ENCODE peak calls at places on chromosomes 4 and X, in five cellular contexts. One of them, this sample, is unnamed.

GRCh38 chr4:94927696-94928095 is 169.9 kb downstream of the BMPR1B start:
- DNase-seq in CD8-positive, alpha-beta memory T cell: no peak
- DNase-seq in GM23248: no peak
- DNase-seq in left ventricle myocardium inferior: no peak
- DNase-seq in esophagus muscularis mucosa: no peak
- DNase-seq in this sample: no peak

GRCh38 chr4:77449996-77450395 is 155.6 kb upstream of the CXCL13 start:
- DNase-seq in GM23248: peak; percentile 11
- DNase-seq in CD8-positive, alpha-beta memory T cell: no peak
- DNase-seq in left ventricle myocardium inferior: no peak
- DNase-seq in esophagus muscularis mucosa: no peak
- DNase-seq in this sample: peak; percentile 54

GRCh38 chr4:65737672-65738071 is 67.4 kb upstream of the EPHA5 start:
- DNase-seq in esophagus muscularis mucosa: no peak
- DNase-seq in GM23248: no peak
- DNase-seq in left ventricle myocardium inferior: no peak
- DNase-seq in CD8-positive, alpha-beta memory T cell: no peak
- DNase-seq in this sample: peak; percentile 1

GRCh38 chrX:134374294-134374693 is 85.7 kb upstream of the HPRT1 start:
- DNase-seq in CD8-positive, alpha-beta memory T cell: no peak
- DNase-seq in left ventricle myocardium inferior: no peak
- DNase-seq in GM23248: peak; percentile 33
- DNase-seq in esophagus muscularis mucosa: no peak
- DNase-seq in this sample: peak; percentile 4

GRCh38 chrX:19514791-19515614 is at the start of gene MAP3K15:
- DNase-seq in CD8-positive, alpha-beta memory T cell: no peak
- DNase-seq in GM23248: peak; percentile 35
- DNase-seq in esophagus muscularis mucosa: no peak
- DNase-seq in left ventricle myocardium inferior: peak; percentile 14
- DNase-seq in this sample: peak; percentile 8

GRCh38 chr4:147831452-147832192 is 99.7 kb downstream of the ARHGAP10 start:
- DNase-seq in CD8-positive, alpha-beta memory T cell: no peak
- DNase-seq in esophagus muscularis mucosa: no peak
- DNase-seq in GM23248: peak; percentile 95
- DNase-seq in left ventricle myocardium inferior: no peak
- DNase-seq in this sample: peak; percentile 76

GRCh38 chr4:140237616-140238352 is 83.8 kb upstream of the MAML3 start:
- DNase-seq in esophagus muscularis mucosa: no peak
- DNase-seq in CD8-positive, alpha-beta memory T cell: no peak
- DNase-seq in left ventricle myocardium inferior: peak; percentile 79
- DNase-seq in GM23248: peak; percentile 95
- DNase-seq in this sample: peak; percentile 98

GRCh38 chr4:88012652-88013051 is 5.2 kb downstream of the PKD2 start:
- DNase-seq in CD8-positive, alpha-beta memory T cell: no peak
- DNase-seq in esophagus muscularis mucosa: no peak
- DNase-seq in left ventricle myocardium inferior: no peak
- DNase-seq in GM23248: no peak
- DNase-seq in this sample: no peak

GRCh38 chr4:107265859-107266258 is 229.7 kb upstream of the DKK2 start:
- DNase-seq in esophagus muscularis mucosa: no peak
- DNase-seq in left ventricle myocardium inferior: no peak
- DNase-seq in GM23248: no peak
- DNase-seq in CD8-positive, alpha-beta memory T cell: no peak
- DNase-seq in this sample: no peak

GRCh38 chrX:13794417-13794816 is 22.5 kb downstream of the GPM6B start:
- DNase-seq in left ventricle myocardium inferior: no peak
- DNase-seq in CD8-positive, alpha-beta memory T cell: no peak
- DNase-seq in GM23248: no peak
- DNase-seq in esophagus muscularis mucosa: no peak
- DNase-seq in this sample: no peak

GRCh38 chr4:122783301-122784215 is 43.1 kb upstream of the FGF2 start:
- DNase-seq in CD8-positive, alpha-beta memory T cell: no peak
- DNase-seq in esophagus muscularis mucosa: no peak
- DNase-seq in GM23248: peak; percentile 96
- DNase-seq in left ventricle myocardium inferior: peak; percentile 66
- DNase-seq in this sample: peak; percentile 94

DNA sequence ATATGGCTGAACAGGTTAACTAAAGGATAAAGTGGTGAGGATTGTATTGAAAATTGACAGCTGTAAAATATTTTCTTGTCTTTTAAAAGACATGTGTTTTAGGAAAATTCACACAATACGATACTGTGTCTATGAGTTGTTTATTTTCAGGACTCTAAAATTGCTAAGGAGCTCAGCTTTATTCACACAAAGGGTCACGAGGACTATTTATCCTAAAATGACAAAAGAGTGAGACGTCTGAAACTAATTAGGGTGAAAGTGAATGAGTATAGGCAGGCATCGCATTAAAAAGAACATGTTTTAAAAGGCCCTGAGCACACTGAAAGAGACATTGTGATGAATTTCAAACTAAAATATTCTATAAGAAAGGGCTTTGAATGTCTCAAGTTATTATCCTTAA is 304.7 kb downstream of the SH2D1A start:
- DNase-seq in left ventricle myocardium inferior: no peak
- DNase-seq in GM23248: no peak
- DNase-seq in CD8-positive, alpha-beta memory T cell: no peak
- DNase-seq in esophagus muscularis mucosa: no peak
- DNase-seq in this sample: no peak
- H3K27ac ChIP-seq in left ventricle myocardium inferior: no peak overlapping the region
- H3K27ac ChIP-seq in GM23248: no peak overlapping the region
- H3K27ac ChIP-seq in CD8-positive, alpha-beta memory T cell: no peak overlapping the region
- H3K27ac ChIP-seq in esophagus muscularis mucosa: no peak overlapping the region
- H3K27ac ChIP-seq in this sample: no peak overlapping the region

DNA sequence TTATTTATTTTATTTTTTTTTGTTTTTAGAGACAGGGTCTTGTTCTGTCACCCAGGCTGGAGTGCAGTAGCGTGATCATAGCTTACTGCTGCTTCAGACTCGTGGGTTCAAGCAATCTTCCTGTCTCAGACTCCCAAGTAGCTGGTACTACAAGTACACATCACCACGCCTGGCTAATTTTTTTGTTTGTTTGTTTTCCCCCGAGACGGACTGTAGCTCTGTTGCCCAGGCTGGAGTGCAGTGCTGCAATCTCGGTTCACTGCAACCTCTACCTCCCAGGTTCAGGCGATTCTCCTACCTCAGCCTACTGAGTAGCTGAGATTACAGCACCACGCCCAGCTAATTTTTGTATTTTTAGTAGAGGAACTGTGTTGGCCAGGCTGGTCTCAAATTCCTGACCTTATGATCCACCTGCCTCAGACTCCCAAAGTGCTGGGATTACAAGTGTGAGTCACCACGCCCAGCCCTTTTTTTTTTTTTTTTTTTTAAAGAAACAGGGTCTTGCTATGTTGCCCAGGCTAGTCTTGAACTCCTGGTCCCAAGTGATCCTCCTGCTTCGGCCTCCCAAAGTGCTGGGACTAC is 32.2 kb downstream of the COPS4 start:
- DNase-seq in esophagus muscularis mucosa: no peak
- DNase-seq in GM23248: no peak
- DNase-seq in CD8-positive, alpha-beta memory T cell: no peak
- DNase-seq in left ventricle myocardium inferior: no peak
- DNase-seq in this sample: no peak
- H3K36me3 ChIP-seq in esophagus muscularis mucosa: peaks cover 34% of the 10 kb centered on the region
- H3K36me3 ChIP-seq in GM23248: peaks cover 50% of the 10 kb centered on the region
- H3K36me3 ChIP-seq in CD8-positive, alpha-beta memory T cell: peaks cover 32% of the 10 kb centered on the region
- H3K36me3 ChIP-seq in left ventricle myocardium inferior: peaks cover 97% of the 10 kb centered on the region
- H3K36me3 ChIP-seq in this sample: peaks cover 64% of the 10 kb centered on the region

GRCh38 chr4:38804654-38805295 is at the start of gene TLR1:
- DNase-seq in esophagus muscularis mucosa: no peak
- DNase-seq in left ventricle myocardium inferior: no peak
- DNase-seq in CD8-positive, alpha-beta memory T cell: no peak
- DNase-seq in GM23248: peak; percentile 56
- DNase-seq in this sample: peak; percentile 81
- H3K27ac ChIP-seq in esophagus muscularis mucosa: peak within 1 kb of the TSS; percentile 68
- H3K27ac ChIP-seq in left ventricle myocardium inferior: peak within 1 kb of the TSS; percentile 81
- H3K27ac ChIP-seq in CD8-positive, alpha-beta memory T cell: no peak within 1 kb of the TSS
- H3K27ac ChIP-seq in GM23248: no peak within 1 kb of the TSS
- H3K27ac ChIP-seq in this sample: no peak within 1 kb of the TSS

DNA sequence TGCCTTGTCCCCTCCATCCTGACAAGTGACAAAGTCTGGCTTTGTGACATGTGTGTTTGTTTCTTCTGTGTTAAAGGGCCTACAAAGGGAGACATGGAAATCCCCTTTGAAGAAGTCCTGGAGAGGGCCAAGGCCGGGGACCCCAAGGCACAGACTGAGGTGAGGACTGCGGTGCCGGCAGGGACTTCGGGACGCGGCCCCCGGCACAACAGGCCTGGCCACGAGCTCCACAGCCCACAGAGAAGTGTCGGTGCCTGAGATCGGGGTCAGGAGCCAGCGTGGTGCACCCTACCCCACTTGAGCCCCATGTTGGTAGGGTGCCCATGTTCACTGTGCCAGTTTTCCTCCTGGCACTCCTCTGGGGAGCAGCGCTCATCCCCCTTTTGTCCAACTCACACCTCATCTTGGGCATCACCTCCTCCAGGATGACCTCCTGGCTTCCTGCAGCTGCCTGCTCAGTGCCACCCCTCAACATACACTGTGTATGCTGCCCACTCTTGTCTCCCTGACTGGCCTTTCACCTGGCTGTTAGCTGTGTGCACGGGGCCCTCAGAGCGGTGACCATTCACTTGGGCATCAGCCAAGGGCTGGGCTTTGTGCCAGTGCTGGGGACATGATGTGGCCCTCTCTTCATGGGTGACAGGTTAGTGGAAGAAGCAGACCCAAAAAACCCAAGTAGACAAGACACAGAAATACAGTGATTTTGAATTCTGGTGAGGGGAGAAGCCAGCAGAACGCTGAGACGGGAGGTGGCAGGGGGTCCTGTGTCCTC is 17.6 kb downstream of the WFS1 start:
- DNase-seq in GM23248: no peak
- DNase-seq in CD8-positive, alpha-beta memory T cell: no peak
- DNase-seq in left ventricle myocardium inferior: peak; percentile 40
- DNase-seq in esophagus muscularis mucosa: no peak
- DNase-seq in this sample: no peak
- H3K36me3 ChIP-seq in GM23248: no peaks in the 10 kb centered on the region
- H3K36me3 ChIP-seq in CD8-positive, alpha-beta memory T cell: no peaks in the 10 kb centered on the region
- H3K36me3 ChIP-seq in left ventricle myocardium inferior: peaks cover 67% of the 10 kb centered on the region
- H3K36me3 ChIP-seq in esophagus muscularis mucosa: peaks cover 43% of the 10 kb centered on the region
- H3K36me3 ChIP-seq in this sample: peaks cover 6% of the 10 kb centered on the region

DNA sequence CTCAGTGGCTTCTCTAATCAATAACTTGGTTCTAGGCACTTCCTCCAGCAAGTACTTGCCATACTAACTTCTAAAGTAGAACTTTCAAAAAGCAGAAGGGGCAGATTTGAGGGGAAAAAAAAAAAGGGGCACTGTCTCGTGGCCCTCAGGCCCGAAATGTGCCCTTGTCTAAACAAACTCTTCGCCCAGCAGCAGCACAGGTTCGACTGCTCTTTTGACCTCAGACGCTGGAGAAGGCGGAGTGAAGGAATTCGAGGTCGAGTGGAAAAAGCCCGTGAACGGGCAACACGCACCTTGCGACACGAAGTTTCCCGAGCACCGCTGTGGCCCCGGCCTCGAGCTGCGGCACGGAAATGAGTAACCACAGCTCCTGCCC is 729 bp downstream of the GRPEL1 start:
- DNase-seq in left ventricle myocardium inferior: no peak
- DNase-seq in CD8-positive, alpha-beta memory T cell: no peak
- DNase-seq in esophagus muscularis mucosa: no peak
- DNase-seq in GM23248: peak; percentile 85
- DNase-seq in this sample: no peak
- H3K27ac ChIP-seq in left ventricle myocardium inferior: peak overlapping the region; percentile 96
- H3K27ac ChIP-seq in CD8-positive, alpha-beta memory T cell: peak overlapping the region; percentile 87
- H3K27ac ChIP-seq in esophagus muscularis mucosa: peak overlapping the region; percentile 95
- H3K27ac ChIP-seq in GM23248: peak overlapping the region; percentile 67
- H3K27ac ChIP-seq in this sample: peak overlapping the region; percentile 64

GRCh38 chr4:78588894-78589545 is 37.5 kb downstream of the ANXA3 start:
- DNase-seq in CD8-positive, alpha-beta memory T cell: no peak
- DNase-seq in GM23248: no peak
- DNase-seq in esophagus muscularis mucosa: no peak
- DNase-seq in left ventricle myocardium inferior: no peak
- DNase-seq in this sample: no peak
- H3K36me3 ChIP-seq in CD8-positive, alpha-beta memory T cell: no peaks in the 10 kb centered on the region
- H3K36me3 ChIP-seq in GM23248: no peaks in the 10 kb centered on the region
- H3K36me3 ChIP-seq in esophagus muscularis mucosa: peaks cover 3% of the 10 kb centered on the region
- H3K36me3 ChIP-seq in left ventricle myocardium inferior: peaks cover 28% of the 10 kb centered on the region
- H3K36me3 ChIP-seq in this sample: no peaks in the 10 kb centered on the region

GRCh38 chrX:75155830-75156525 is at the start of gene ABCB7:
- DNase-seq in esophagus muscularis mucosa: no peak
- DNase-seq in left ventricle myocardium inferior: peak; percentile 32
- DNase-seq in CD8-positive, alpha-beta memory T cell: peak; percentile 74
- DNase-seq in GM23248: peak; percentile 79
- DNase-seq in this sample: peak; percentile 74
- H3K27ac ChIP-seq in esophagus muscularis mucosa: peak within 1 kb of the TSS; percentile 82
- H3K27ac ChIP-seq in left ventricle myocardium inferior: peak within 1 kb of the TSS; percentile 87
- H3K27ac ChIP-seq in CD8-positive, alpha-beta memory T cell: peak within 1 kb of the TSS; percentile 58
- H3K27ac ChIP-seq in GM23248: peak within 1 kb of the TSS; percentile 91
- H3K27ac ChIP-seq in this sample: peak within 1 kb of the TSS; percentile 96

This sample was measured in cardiac muscle cell.